ENCODE peak calls at places on chromosomes 1 and 21, in seven cellular contexts. F is HFF-Myc, X is IMR-90, P is MM.1S, E is right atrium auricular region, A is choroid plexus epithelial cell, M is neural crest cell. R is an unnamed sample.

GRCh38 chr1:210688482-210689233 is 360.0 kb downstream of the HHAT start:
- DNase-seq in F (no peak), X (peak), P (no peak), E (no peak), A (no peak), M (no peak), R (no peak)

GRCh38 chr1:115251340-115251748 is 86.7 kb downstream of the NGF start:
- DNase-seq in F (peak), X (peak), P (no peak), E (no peak), A (peak), M (no peak), R (no peak)

GRCh38 chr1:118113261-118113660 is 71.8 kb downstream of the SPAG17 start:
- DNase-seq in F (no peak), X (peak), P (no peak), E (no peak), A (no peak), M (no peak), R (no peak)

GRCh38 chr1:213281610-213282316 is 230.7 kb downstream of the RPS6KC1 start:
- DNase-seq in F (no peak), X (no peak), P (no peak), E (no peak), A (no peak), M (no peak), R (no peak)

GRCh38 chr1:6218380-6218779 is 12.5 kb downstream of the RNF207 start:
- DNase-seq in F (no peak), X (no peak), P (no peak), E (no peak), A (no peak), M (no peak), R (no peak)

GRCh38 chr1:204746838-204747442 is 61.4 kb upstream of the LRRN2 start:
- DNase-seq in F (peak), X (peak), P (peak), E (no peak), A (peak), M (peak), R (peak)

GRCh38 chr1:40385437-40386310 is 12.1 kb downstream of the SMAP2 start:
- DNase-seq in F (no peak), X (no peak), P (peak), E (no peak), A (peak), M (no peak), R (peak)

GRCh38 chr1:197686231-197686630 is 89.0 kb downstream of the DENND1B start:
- DNase-seq in F (no peak), X (no peak), P (no peak), E (no peak), A (no peak), M (no peak), R (no peak)

GRCh38 chr1:39214998-39215873 is 10.7 kb downstream of the MACF1 start:
- DNase-seq in F (no peak), X (no peak), P (peak), E (no peak), A (peak), M (no peak), R (peak)

GRCh38 chr1:226662704-226663326 is 76.3 kb downstream of the ITPKB start:
- DNase-seq in F (peak), X (peak), P (peak), E (peak), A (peak), M (no peak), R (peak)

GRCh38 chr1:85321237-85321964 is 45.0 kb upstream of the BCL10 start:
- DNase-seq in F (no peak), X (peak), P (no peak), E (no peak), A (peak), M (no peak), R (no peak)

GRCh38 chr1:157132602-157133167 is 5.5 kb downstream of the ETV3 start:
- DNase-seq in F (no peak), X (no peak), P (no peak), E (no peak), A (no peak), M (no peak), R (no peak)

GRCh38 chr1:247442164-247442563 is 15.7 kb downstream of the OR2B11 start:
- DNase-seq in F (no peak), X (no peak), P (no peak), E (no peak), A (no peak), M (no peak), R (no peak)

GRCh38 chr1:41396084-41396483 is 34.9 kb downstream of the FOXO6 start:
- DNase-seq in F (no peak), X (no peak), P (no peak), E (no peak), A (no peak), M (no peak), R (no peak)

GRCh38 chr1:58592521-58593134 is 15.6 kb upstream of the TACSTD2 start:
- DNase-seq in F (peak), X (peak), P (no peak), E (no peak), A (peak), M (no peak), R (no peak)

GRCh38 chr1:184866991-184867788 is 107.1 kb downstream of the NIBAN1 start:
- DNase-seq in F (no peak), X (peak), P (peak), E (no peak), A (peak), M (no peak), R (peak)

GRCh38 chr1:86775395-86775794 is 71.0 kb downstream of the SH3GLB1 start:
- DNase-seq in F (no peak), X (no peak), P (no peak), E (no peak), A (no peak), M (no peak), R (no peak)

GRCh38 chr1:160374701-160375443 is 8.0 kb downstream of the NHLH1 start:
- DNase-seq in F (no peak), X (no peak), P (no peak), E (peak), A (no peak), M (no peak), R (no peak)

GRCh38 chr1:227945891-227946623 is 1.7 kb downstream of the WNT9A start:
- DNase-seq in F (peak), X (peak), P (peak), E (peak), A (peak), M (no peak), R (peak)

GRCh38 chr1:214762902-214763301 is 159.9 kb downstream of the CENPF start:
- DNase-seq in F (no peak), X (no peak), P (no peak), E (no peak), A (no peak), M (no peak), R (no peak)

GRCh38 chr21:42562258-42562657 is 48.6 kb downstream of the SLC37A1 start:
- DNase-seq in F (no peak), X (no peak), P (no peak), E (no peak), A (no peak), M (no peak), R (no peak)

GRCh38 chr1:198908995-198909394 is 270.2 kb downstream of the PTPRC start:
- DNase-seq in F (no peak), X (no peak), P (no peak), E (no peak), A (no peak), M (no peak), R (no peak)

GRCh38 chr1:206575165-206575893 is 36.9 kb downstream of the EIF2D start:
- DNase-seq in F (peak), X (peak), P (peak), E (peak), A (peak), M (no peak), R (no peak)

GRCh38 chr1:6508876-6509602 is 17.6 kb upstream of the PLEKHG5 start:
- DNase-seq in F (no peak), X (no peak), P (no peak), E (no peak), A (no peak), M (no peak), R (no peak)

GRCh38 chr1:171984850-171985485 is 143.7 kb downstream of the DNM3 start:
- DNase-seq in F (no peak), X (peak), P (peak), E (no peak), A (peak), M (no peak), R (peak)

GRCh38 chr1:149848811-149849210 is 50.6 kb upstream of the BOLA1 start:
- DNase-seq in F (no peak), X (no peak), P (peak), E (no peak), A (no peak), M (peak), R (no peak)

GRCh38 chr1:57258616-57259330 is 165.1 kb downstream of the DAB1 start:
- DNase-seq in F (no peak), X (no peak), P (no peak), E (no peak), A (no peak), M (no peak), R (no peak)

GRCh38 chr1:229407206-229408026 is 26.5 kb downstream of the ACTA1 start:
- DNase-seq in F (no peak), X (no peak), P (no peak), E (no peak), A (no peak), M (peak), R (no peak)

GRCh38 chr1:10208537-10208936 is 1.8 kb upstream of the KIF1B start:
- DNase-seq in F (no peak), X (no peak), P (no peak), E (no peak), A (no peak), M (no peak), R (no peak)

GRCh38 chr1:27785763-27786162 is 12.7 kb downstream of the STX12 start:
- DNase-seq in F (no peak), X (peak), P (no peak), E (no peak), A (peak), M (no peak), R (no peak)

GRCh38 chr1:88217386-88217785 is 466.7 kb upstream of the PKN2 start:
- DNase-seq in F (no peak), X (no peak), P (no peak), E (no peak), A (no peak), M (no peak), R (no peak)
- TF ChIP-seq CTCF in F (no peak), X (no peak), P (no peak), E (no peak), A (no peak), M (no peak), R (no peak)

GRCh38 chr1:24961961-24962861 is 32.1 kb upstream of the RUNX3 start:
- DNase-seq in F (no peak), X (no peak), P (no peak), E (no peak), A (no peak), M (no peak), R (no peak)
- TF ChIP-seq CTCF in F (no peak), X (no peak), P (no peak), E (no peak), A (no peak), M (peak), R (peak)

DNA sequence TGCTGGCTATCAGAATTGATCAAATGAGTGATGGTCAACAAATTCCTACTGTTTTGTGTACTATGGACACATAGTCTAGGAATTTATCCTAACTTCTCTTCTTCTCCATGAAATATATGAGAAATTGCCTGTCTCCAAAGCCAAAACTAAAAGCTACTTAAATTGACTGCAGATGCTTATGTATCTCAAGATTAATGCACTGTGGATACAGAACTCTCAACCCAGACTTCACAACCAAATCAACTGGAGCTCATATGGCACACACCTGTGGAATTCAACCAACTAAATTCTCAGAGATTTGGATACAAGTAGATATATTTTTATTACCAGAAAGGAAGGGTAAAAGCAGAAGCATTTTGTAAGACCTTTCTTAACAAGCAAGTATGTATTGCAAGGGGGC is 566.1 kb downstream of the LTN1 start:
- DNase-seq in F (peak), X (peak), P (no peak), E (no peak), A (no peak), M (no peak), R (no peak)
- TF ChIP-seq CTCF in F (no peak), X (no peak), P (no peak), E (no peak), A (no peak), M (no peak), R (no peak)

GRCh38 chr1:189678779-189679178 is 798.9 kb downstream of the BRINP3 start:
- DNase-seq in F (no peak), X (no peak), P (no peak), E (no peak), A (peak), M (no peak), R (no peak)
- TF ChIP-seq CTCF in F (no peak), X (peak), P (peak), E (no peak), A (peak), M (peak), R (peak)

GRCh38 chr1:154752273-154753030 is 117.6 kb downstream of the KCNN3 start:
- DNase-seq in F (no peak), X (no peak), P (no peak), E (no peak), A (no peak), M (no peak), R (no peak)
- TF ChIP-seq CTCF in F (peak), X (peak), P (peak), E (no peak), A (no peak), M (peak), R (no peak)

DNA sequence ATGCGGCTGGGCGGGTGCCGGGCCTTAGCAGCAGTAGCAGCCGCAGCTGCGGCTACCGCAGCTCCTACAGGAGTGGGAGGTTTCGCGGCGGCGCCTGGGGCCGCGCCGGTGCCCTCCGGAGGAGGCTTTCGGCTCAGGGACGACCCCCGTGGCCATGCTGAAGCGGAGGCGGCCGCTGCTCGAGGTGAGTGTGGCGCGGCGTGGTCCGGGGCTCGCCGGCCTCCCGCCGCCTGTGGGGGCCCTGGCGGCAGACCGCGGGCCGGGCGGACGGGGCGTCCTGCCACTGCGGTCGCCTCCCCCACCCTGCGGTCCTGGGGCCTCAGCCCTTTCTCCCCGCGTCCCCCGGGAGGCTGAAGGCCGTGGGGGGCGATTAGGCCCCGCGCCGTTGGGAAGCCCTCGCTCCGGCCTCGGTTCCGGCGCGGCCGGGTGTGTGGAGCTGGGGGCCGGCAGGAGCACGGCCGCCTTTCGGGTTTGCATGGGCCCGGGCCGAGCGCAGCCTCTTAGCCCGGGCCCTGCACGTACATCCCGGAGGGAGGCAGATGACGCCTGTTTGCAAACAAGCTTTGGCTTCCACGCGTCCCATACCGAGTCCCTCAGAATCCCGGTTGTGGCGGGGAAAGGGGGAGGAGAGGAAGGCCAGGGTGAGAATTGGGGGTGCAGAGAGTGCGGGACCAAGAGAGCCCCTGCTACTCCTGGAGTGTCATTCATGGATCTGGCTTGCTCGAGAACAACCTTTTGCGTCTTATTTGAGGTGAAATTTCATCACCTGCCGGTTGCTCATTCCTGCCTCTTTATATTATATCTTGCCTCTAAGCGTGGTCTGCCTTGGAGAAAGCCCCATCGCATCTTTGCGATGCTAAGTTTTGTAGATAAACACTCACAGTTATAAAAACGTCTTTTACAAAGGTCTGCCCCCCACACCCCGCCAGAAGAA is 598 bp downstream of the ZFYVE9 start:
- DNase-seq in F (no peak), X (peak), P (peak), E (peak), A (peak), M (peak), R (peak)
- TF ChIP-seq CTCF in F (no peak), X (peak), P (no peak), E (peak), A (peak), M (peak), R (no peak)